ENCODE peak calls at places on chromosomes 11 and 22, in seven cellular contexts. U is A549, O is K562, S is HepG2, X is WTC11, Q is H1, V is HCT116. F is an unnamed sample.

GRCh38 chr11:126129681-126130671 is 67.3 kb upstream of the CDON start:
- DNase-seq in U (no peak), O (no peak), S (no peak), X (no peak), Q (no peak), V (no peak), F (peak; percentile 39)

GRCh38 chr11:127106938-127107337 is 106.4 kb upstream of the KIRREL3 start:
- DNase-seq in U (no peak), O (no peak), S (no peak), X (no peak), Q (no peak), V (no peak), F (no peak)

GRCh38 chr11:46363031-46363407 is 15.8 kb downstream of the DGKZ start:
- DNase-seq in U (no peak), O (peak; percentile 52), S (no peak), X (no peak), Q (no peak), V (no peak), F (peak; percentile 78)

GRCh38 chr22:20203142-20204099 is 52.6 kb upstream of the CCDC188 start:
- DNase-seq in U (no peak), O (peak; percentile 59), S (peak; percentile 36), X (peak; percentile 61), Q (peak; percentile 38), V (no peak), F (no peak)

GRCh38 chr11:65822760-65823528 is 10.8 kb upstream of the SNX32 start:
- DNase-seq in U (no peak), O (no peak), S (no peak), X (no peak), Q (no peak), V (no peak), F (no peak)

GRCh38 chr11:30440510-30440909 is 117.6 kb downstream of the ARL14EP start:
- DNase-seq in U (no peak), O (no peak), S (no peak), X (no peak), Q (no peak), V (no peak), F (no peak)

GRCh38 chr11:44775366-44776356 is 48.9 kb downstream of the TSPAN18 start:
- DNase-seq in U (peak; percentile 80), O (peak; percentile 83), S (peak; percentile 39), X (peak; percentile 78), Q (no peak), V (peak; percentile 69), F (peak; percentile 65)

GRCh38 chr11:78586452-78587046 is 11.9 kb upstream of the NARS2 start:
- DNase-seq in U (peak; percentile 18), O (peak; percentile 38), S (no peak), X (no peak), Q (no peak), V (no peak), F (peak; percentile 58)

GRCh38 chr22:35376728-35377472 is 4.0 kb upstream of the HMOX1 start:
- DNase-seq in U (peak; percentile 75), O (peak; percentile 95), S (peak; percentile 92), X (peak; percentile 94), Q (peak; percentile 94), V (peak; percentile 83), F (peak; percentile 99)

GRCh38 chr11:71301046-71301857 is 48.9 kb upstream of the SHANK2 start:
- DNase-seq in U (no peak), O (no peak), S (no peak), X (no peak), Q (no peak), V (no peak), F (no peak)

GRCh38 chr22:19571995-19572394 is 47.8 kb upstream of the CLDN5 start:
- DNase-seq in U (no peak), O (no peak), S (no peak), X (no peak), Q (no peak), V (no peak), F (no peak)

GRCh38 chr11:72227316-72228228 is 3.0 kb downstream of the INPPL1 start:
- DNase-seq in U (no peak), O (no peak), S (no peak), X (no peak), Q (no peak), V (no peak), F (no peak)

GRCh38 chr11:69431893-69432738 is 49.3 kb upstream of the LINC01488 start:
- DNase-seq in U (no peak), O (no peak), S (no peak), X (no peak), Q (no peak), V (no peak), F (no peak)

GRCh38 chr11:69427906-69428880 is 53.3 kb upstream of the LINC01488 start:
- DNase-seq in U (no peak), O (no peak), S (no peak), X (no peak), Q (no peak), V (no peak), F (no peak)

GRCh38 chr11:69431136-69431535 is 50.3 kb upstream of the LINC01488 start:
- DNase-seq in U (no peak), O (no peak), S (no peak), X (no peak), Q (no peak), V (no peak), F (no peak)

GRCh38 chr11:69430566-69430965 is 50.9 kb upstream of the LINC01488 start:
- DNase-seq in U (no peak), O (no peak), S (peak; percentile 37), X (no peak), Q (no peak), V (no peak), F (no peak)

DNA sequence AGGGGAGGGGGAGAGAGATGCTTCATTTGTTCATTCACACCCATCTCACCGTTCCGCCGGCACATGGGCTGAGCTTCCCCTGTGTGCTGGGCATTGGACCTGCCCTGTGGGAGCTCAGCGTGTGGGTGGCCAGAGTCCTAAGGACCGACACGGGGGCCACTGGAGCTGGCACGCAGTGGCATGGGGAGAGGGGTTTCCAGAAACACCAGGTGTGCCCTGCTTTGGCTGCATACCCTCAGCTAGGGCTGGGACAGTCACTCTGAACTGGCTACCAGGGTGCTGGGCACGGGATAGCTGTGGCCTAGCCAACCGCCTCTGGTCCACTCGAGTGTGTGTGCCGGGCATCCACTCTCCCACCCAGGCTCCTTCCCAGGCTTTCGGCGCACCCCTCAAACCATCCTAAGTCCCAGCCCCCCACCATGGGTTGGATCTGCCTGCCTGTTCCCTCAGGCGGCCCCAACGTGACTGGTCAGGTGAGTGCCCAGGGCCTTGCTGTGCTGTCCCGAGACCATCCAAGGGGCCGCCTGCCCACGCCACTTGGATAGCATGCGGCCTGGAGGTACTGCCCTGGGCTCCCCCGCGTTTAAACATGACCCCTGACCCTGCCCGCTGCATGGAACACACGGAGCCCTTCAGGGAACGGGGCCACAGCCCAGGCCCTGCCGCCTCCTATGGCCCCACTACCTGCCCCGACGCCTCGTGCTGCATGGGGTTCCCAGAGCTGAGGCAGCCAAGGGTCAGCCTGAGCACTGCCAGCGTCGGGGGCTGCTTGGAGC is 51.6 kb upstream of the LINC01488 start:
- DNase-seq in U (no peak), O (no peak), S (no peak), X (no peak), Q (no peak), V (no peak), F (no peak)
- TF ChIP-seq MAX in U (no peak), O (no peak), S (no peak), X (no peak), Q (no peak), V (no peak), F (no peak)

GRCh38 chr22:33835196-33835788 is 85.0 kb downstream of the LARGE1 start:
- DNase-seq in U (no peak), O (no peak), S (no peak), X (no peak), Q (no peak), V (no peak), F (no peak)
- TF ChIP-seq MAX in U (no peak), O (no peak), S (no peak), X (no peak), Q (no peak), V (no peak), F (no peak)

DNA sequence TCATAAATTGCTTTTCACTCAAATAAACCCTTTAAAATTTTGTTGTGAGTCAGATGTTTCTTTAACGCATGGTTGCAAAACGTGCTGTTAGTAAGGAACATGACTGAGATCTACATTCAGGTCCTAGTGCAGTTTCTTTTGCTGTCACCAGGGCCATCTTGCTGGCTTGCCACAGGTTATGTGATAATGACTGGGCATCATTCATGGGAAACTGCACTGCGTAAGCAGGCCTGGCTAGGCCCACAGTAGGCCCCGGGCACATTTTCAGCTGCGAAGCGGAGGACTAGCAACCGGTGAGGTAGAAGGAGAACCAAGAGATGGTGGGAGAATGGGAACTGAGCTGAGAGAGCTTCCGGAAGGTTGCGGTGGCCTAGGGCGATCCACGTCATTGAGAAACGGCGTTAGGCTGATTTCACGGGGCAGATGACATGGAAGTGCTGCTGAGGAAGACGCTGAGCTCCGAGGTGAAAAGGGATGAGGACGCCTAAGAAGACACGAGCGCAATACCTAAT is 3.2 kb upstream of the KLHDC7B start:
- DNase-seq in U (no peak), O (no peak), S (no peak), X (no peak), Q (no peak), V (no peak), F (peak; percentile 93)
- TF ChIP-seq MAX in U (no peak), O (no peak), S (no peak), X (no peak), Q (no peak), V (no peak), F (peak; percentile 48)

DNA sequence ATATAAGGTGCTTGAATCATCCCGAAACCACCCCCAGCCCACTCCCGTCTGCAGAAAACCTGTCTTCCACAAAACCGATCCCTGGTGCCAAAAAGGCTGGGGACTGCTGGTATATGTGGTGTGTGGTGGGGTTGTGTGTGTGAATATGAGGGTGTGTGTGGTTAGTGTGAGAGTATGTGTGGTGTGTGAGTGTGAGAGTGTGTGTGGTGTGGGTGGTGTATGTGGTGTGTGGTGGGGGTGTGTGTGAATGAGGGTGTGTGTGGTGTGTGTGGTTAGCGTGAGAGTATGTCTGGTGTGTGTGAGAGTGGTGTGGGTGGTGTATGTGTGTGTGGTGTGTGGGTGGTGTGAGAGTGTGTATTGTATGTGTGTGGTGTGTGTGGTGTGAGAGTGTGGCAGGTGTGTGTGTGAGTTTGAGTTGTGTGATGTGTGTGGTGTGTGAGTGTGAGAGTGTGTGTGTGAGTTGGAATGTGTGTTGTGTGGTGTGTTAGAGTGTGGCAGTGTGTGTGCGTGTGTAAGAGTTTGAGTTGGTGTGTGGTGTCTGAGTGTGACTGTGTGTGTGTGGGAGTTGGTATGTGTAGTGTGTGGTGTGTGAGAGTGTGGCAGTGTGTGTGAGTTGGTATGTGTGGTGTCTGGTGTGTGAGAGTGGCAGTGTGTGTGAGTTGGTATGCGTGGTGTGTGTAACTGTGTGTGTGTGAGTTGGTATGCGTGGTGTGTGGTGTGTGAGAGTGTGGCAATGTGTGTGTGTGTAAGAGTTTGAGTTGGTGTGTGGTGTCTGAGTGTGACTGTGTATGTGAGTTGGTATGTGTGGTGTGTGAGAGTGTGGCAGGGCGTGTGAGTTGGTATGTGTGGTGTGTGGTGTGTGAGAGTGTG is 6.5 kb downstream of the UPK3A start:
- DNase-seq in U (no peak), O (no peak), S (no peak), X (no peak), Q (no peak), V (no peak), F (no peak)
- TF ChIP-seq MAX in U (no peak), O (no peak), S (no peak), X (no peak), Q (no peak), V (no peak), F (no peak)

F was measured in NB4.